ENCODE peak calls at places on chromosomes 6 and 20, in four cellular contexts. Q, U, G and B are unnamed samples.

GRCh38 chr20:33127422-33128097 is 40.4 kb upstream of the BPIFA2 start:
- DNase-seq in U (no peak), Q (no peak), G (no peak), B (peak; percentile 13)

GRCh38 chr6:13484138-13484708 is 3.2 kb downstream of the GFOD1 start:
- DNase-seq in U (peak; percentile 44), G (no peak), Q (no peak), B (no peak)

GRCh38 chr20:16419138-16419715 is 154.0 kb downstream of the KIF16B start:
- DNase-seq in U (peak; percentile 80), Q (no peak), G (no peak), B (no peak)

GRCh38 chr20:17916365-17916996 is 52.1 kb downstream of the SNX5 start:
- DNase-seq in Q (no peak), U (no peak), G (no peak), B (no peak)

GRCh38 chr6:26556263-26557070 is 18.3 kb downstream of the HMGN4 start:
- DNase-seq in G (peak; percentile 98), U (peak; percentile 93), Q (no peak), B (peak; percentile 90)

GRCh38 chr6:121597654-121598053 is 162.2 kb downstream of the GJA1 start:
- DNase-seq in Q (peak; percentile 35), G (no peak), U (peak; percentile 64), B (no peak)

GRCh38 chr6:110491644-110492317 is 15.4 kb upstream of the SLC22A16 start:
- DNase-seq in Q (no peak), G (no peak), U (peak; percentile 58), B (no peak)

GRCh38 chr20:40628877-40629276 is 60.2 kb downstream of the MAFB start:
- DNase-seq in G (no peak), Q (no peak), U (no peak), B (no peak)

GRCh38 chr6:169146536-169146935 is 107.1 kb downstream of the THBS2 start:
- DNase-seq in G (no peak), Q (no peak), U (no peak), B (no peak)

GRCh38 chr20:32191873-32192272 is 15.7 kb downstream of the PLAGL2 start:
- DNase-seq in U (no peak), G (no peak), Q (no peak), B (peak; percentile 21)

GRCh38 chr6:113860165-113860955 is 3.2 kb downstream of the MARCKS start:
- DNase-seq in U (peak; percentile 22), G (no peak), Q (no peak), B (peak; percentile 70)

GRCh38 chr6:113644861-113645575 is 212.1 kb upstream of the MARCKS start:
- DNase-seq in U (peak; percentile 78), Q (peak; percentile 100), G (no peak), B (no peak)

GRCh38 chr6:218153-219018 is 73.9 kb upstream of the DUSP22 start:
- DNase-seq in G (no peak), Q (no peak), U (no peak), B (peak; percentile 58)

GRCh38 chr6:71621918-71622519 is 264.3 kb upstream of the RIMS1 start:
- DNase-seq in U (peak; percentile 47), Q (no peak), G (no peak), B (no peak)

GRCh38 chr6:81981812-81982211 is 229.3 kb upstream of the TENT5A start:
- DNase-seq in U (peak; percentile 83), Q (peak; percentile 21), G (no peak), B (no peak)

GRCh38 chr6:166006593-166007301 is 160.9 kb downstream of the TBXT start:
- DNase-seq in Q (no peak), G (no peak), U (no peak), B (no peak)

GRCh38 chr6:2111162-2111677 is 134.2 kb downstream of the GMDS start:
- DNase-seq in Q (no peak), G (peak; percentile 12), U (peak; percentile 80), B (no peak)

GRCh38 chr6:25105070-25105925 is 169.5 kb upstream of the RIPOR2 start:
- DNase-seq in Q (no peak), U (peak; percentile 57), G (no peak), B (no peak)

GRCh38 chr6:137348777-137349176 is 129.6 kb upstream of the IFNGR1 start:
- DNase-seq in U (no peak), Q (no peak), G (no peak), B (no peak)

GRCh38 chr6:159790947-159791598 is 806 bp downstream of the MRPL18 start:
- DNase-seq in G (no peak), Q (no peak), U (no peak), B (peak; percentile 65)

GRCh38 chr6:13480631-13481501 is 6.5 kb downstream of the GFOD1 start:
- DNase-seq in Q (no peak), U (peak; percentile 57), G (no peak), B (no peak)

GRCh38 chr6:146593978-146594377 is 4.8 kb upstream of the ADGB start:
- DNase-seq in G (no peak), U (no peak), Q (no peak), B (no peak)

GRCh38 chr20:55478739-55479450 is 526.4 kb downstream of the CBLN4 start:
- DNase-seq in G (no peak), U (no peak), Q (no peak), B (no peak)

GRCh38 chr6:169247991-169248390 is 5.7 kb downstream of the THBS2 start:
- DNase-seq in U (no peak), G (no peak), Q (no peak), B (no peak)

GRCh38 chr6:49913656-49914055 is 47.3 kb upstream of the CRISP1 start:
- DNase-seq in Q (no peak), G (no peak), U (peak; percentile 13), B (peak; percentile 54)

GRCh38 chr6:6008648-6009421 is 2.1 kb upstream of the NRN1 start:
- DNase-seq in Q (no peak), G (no peak), U (peak; percentile 75), B (peak; percentile 93)

GRCh38 chr20:38141889-38142494 is 23.1 kb downstream of the TGM2 start:
- DNase-seq in Q (no peak), G (no peak), U (no peak), B (no peak)

GRCh38 chr6:96509281-96509680 is 12.3 kb upstream of the UFL1 start:
- DNase-seq in G (no peak), U (no peak), Q (no peak), B (no peak)

GRCh38 chr20:14966203-14966602 is 628.8 kb upstream of the FLRT3 start:
- DNase-seq in U (no peak), Q (no peak), G (no peak), B (no peak)

GRCh38 chr20:59078231-59078630 is 35.6 kb upstream of the PRELID3B start:
- DNase-seq in U (peak; percentile 51), Q (no peak), G (no peak), B (no peak)
- TF ChIP-seq CTCF in U (no peak), Q (no peak), G (no peak), B (no peak)

DNA sequence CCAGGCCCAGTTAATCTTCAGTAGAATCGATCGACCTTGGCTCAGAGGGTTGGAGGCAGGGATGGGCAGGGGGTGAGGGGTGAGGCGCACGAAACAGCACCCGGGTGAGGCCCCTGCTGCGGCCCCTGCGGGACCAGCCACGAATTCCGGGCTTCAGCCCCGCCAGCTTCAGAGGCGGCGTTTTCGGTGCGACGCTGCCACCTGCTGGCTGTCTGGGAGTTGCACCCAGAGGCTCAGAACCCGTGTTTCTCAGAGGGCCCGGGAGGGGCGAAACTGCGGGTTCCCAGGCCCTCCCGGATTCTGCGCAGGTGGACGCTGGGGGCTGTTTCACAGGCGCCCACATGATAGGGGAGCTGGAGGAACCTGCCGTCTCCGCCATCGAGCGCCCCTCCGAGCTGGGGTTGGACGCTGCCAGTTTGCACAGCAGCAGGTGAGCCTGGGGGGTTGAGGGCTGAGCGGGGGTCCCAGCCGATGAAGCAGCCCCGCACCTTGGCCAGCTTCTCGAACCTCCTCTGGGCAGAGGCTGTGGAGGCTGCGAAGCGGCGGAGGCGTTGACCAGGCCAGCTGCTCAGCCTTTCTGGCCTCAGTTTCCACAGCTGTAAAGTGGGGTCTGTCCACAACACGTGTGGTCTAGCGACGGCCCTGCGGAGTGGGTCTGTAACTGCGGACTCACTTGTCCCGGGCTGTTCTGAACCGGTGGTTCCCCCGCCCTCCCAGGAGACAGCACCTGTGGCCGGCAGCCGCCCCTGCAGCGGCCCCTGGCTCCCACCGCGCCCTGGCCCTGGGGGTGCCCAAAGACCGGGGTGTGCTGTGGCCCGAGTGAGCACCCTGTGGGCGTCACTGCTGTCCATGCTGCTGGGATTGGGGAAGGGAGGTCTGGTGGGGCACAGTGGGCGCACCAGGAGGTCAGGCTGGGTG is 2.5 kb upstream of the BHLHE23 start:
- DNase-seq in Q (no peak), U (peak; percentile 85), G (peak; percentile 41), B (peak; percentile 94)
- H3K27me3 ChIP-seq in Q (peaks cover 62% of the 10 kb centered on the region), U (peaks cover 70% of the 10 kb centered on the region), G (peaks cover 3% of the 10 kb centered on the region), B (peaks cover 99% of the 10 kb centered on the region)

GRCh38 chr6:149862901-149863595 is 1.1 kb downstream of the LRP11 start:
- DNase-seq in G (no peak), U (peak; percentile 87), Q (no peak), B (peak; percentile 81)
- TF ChIP-seq CTCF in G (no peak), U (no peak), Q (no peak), B (no peak)

GRCh38 chr6:89409461-89410035 is 2.5 kb downstream of the RRAGD start:
- DNase-seq in U (no peak), Q (no peak), G (no peak), B (no peak)
- H3K27me3 ChIP-seq in U (peaks cover 51% of the 10 kb centered on the region), Q (peaks cover 26% of the 10 kb centered on the region), G (no peaks in the 10 kb centered on the region), B (peaks cover 96% of the 10 kb centered on the region)